ENCODE peak calls at places on chromosome 3, in five cellular contexts. C is choroid plexus epithelial cell, Y is heart left ventricle, R is astrocyte of the cerebellum, K is lower lobe of right lung. N is an unnamed sample.

GRCh38 chr3:69791111-69791510 is 51.8 kb downstream of the MITF start:
- DNase-seq in Y (peak; percentile 70), C (peak; percentile 97), R (peak; percentile 53), K (peak; percentile 85), N (peak; percentile 83)

GRCh38 chr3:171108066-171108465 is 81.5 kb upstream of the SLC2A2 start:
- DNase-seq in Y (no peak), K (no peak), C (no peak), R (peak; percentile 51), N (no peak)

GRCh38 chr3:53238051-53238850 is 17.6 kb downstream of the TKT start:
- DNase-seq in R (peak; percentile 92), K (no peak), C (peak; percentile 95), Y (no peak), N (peak; percentile 90)

GRCh38 chr3:123605789-123606234 is 21.0 kb upstream of the HACD2 start:
- DNase-seq in Y (no peak), R (no peak), C (no peak), K (no peak), N (no peak)

GRCh38 chr3:82276992-82277391 is 515.5 kb upstream of the GBE1 start:
- DNase-seq in R (no peak), Y (no peak), C (no peak), K (no peak), N (no peak)

GRCh38 chr3:14548321-14548729 is 8.2 kb upstream of the GRIP2 start:
- DNase-seq in C (peak; percentile 81), R (peak; percentile 34), Y (peak; percentile 80), K (peak; percentile 64), N (no peak)

GRCh38 chr3:183613366-183614293 is 21.8 kb upstream of the KLHL24 start:
- DNase-seq in K (no peak), C (peak; percentile 50), Y (no peak), R (no peak), N (no peak)

GRCh38 chr3:54969652-54970051 is 41.8 kb upstream of the LRTM1 start:
- DNase-seq in R (no peak), C (no peak), Y (no peak), K (no peak), N (no peak)

GRCh38 chr3:99384596-99384995 is 253.8 kb upstream of the COL8A1 start:
- DNase-seq in R (no peak), Y (no peak), K (no peak), C (peak; percentile 12), N (no peak)

GRCh38 chr3:10432156-10432845 is 73.1 kb downstream of the ATP2B2 start:
- DNase-seq in R (no peak), C (no peak), K (no peak), Y (no peak), N (no peak)

GRCh38 chr3:94525039-94525438 is 462.2 kb downstream of the NSUN3 start:
- DNase-seq in C (peak; percentile 52), Y (no peak), K (no peak), R (no peak), N (no peak)

GRCh38 chr3:55309336-55309735 is 177.8 kb downstream of the WNT5A start:
- DNase-seq in C (peak; percentile 46), R (no peak), K (no peak), Y (no peak), N (peak; percentile 34)

GRCh38 chr3:191141728-191142127 is 57.3 kb upstream of the OSTN start:
- DNase-seq in C (peak; percentile 86), R (peak; percentile 34), Y (no peak), K (no peak), N (peak; percentile 59)

GRCh38 chr3:79724206-79724605 is 43.6 kb downstream of the ROBO1 start:
- DNase-seq in R (no peak), Y (no peak), K (no peak), C (peak; percentile 17), N (no peak)

GRCh38 chr3:30492581-30493192 is 113.7 kb upstream of the TGFBR2 start:
- DNase-seq in Y (no peak), K (no peak), R (no peak), C (peak; percentile 43), N (no peak)

GRCh38 chr3:73558399-73559075 is 66.2 kb downstream of the PDZRN3 start:
- DNase-seq in R (no peak), C (peak; percentile 61), K (no peak), Y (no peak), N (no peak)

GRCh38 chr3:72288955-72289707 is 504.2 kb upstream of the PROK2 start:
- DNase-seq in K (peak; percentile 66), R (peak; percentile 71), C (peak; percentile 63), Y (no peak), N (peak; percentile 47)

DNA sequence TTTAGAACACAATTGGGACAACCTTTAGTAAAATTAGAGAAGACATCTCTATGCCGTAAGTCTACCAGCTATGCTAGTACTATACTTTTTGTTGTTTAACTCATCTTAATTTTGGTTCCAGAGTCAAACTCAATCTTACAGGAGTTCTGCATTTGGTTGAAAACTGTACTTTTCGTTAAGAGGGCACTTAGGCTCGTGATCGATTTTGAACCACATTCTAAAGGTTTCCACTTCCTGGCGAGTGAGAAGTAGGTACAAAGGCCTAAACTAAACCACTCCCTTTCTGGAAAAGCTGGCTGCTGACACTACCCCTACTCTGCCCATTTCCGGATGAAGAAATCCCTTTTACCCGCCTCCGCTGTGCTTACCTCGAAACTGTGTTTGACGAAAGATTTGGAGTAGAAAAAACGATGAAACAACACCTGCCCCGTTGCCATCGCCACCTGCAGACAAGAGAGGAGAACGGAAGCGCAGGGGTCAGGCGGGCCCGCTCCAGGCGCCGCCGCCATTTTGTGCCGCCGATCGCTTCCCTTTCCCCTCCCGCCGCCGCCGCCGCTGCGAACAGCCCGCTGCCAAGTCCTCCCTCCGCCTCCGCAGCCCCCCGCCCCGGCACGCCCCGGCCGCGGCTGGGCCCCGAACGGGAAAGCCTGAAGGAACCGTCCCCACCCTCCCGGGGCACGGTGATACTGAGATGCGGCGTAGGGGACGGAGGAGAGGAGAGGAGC is 748 bp downstream of the CCNL1 start:
- DNase-seq in C (peak; percentile 45), Y (peak; percentile 82), K (peak; percentile 83), R (no peak), N (no peak)
- TF ChIP-seq CTCF in C (no peak), Y (peak; percentile 8), K (peak; percentile 26), R (no peak), N (peak; percentile 26)

GRCh38 chr3:164250923-164251322 is 827.4 kb downstream of the SI start:
- DNase-seq in C (no peak), K (no peak), Y (no peak), R (no peak), N (no peak)
- TF ChIP-seq CTCF in C (no peak), K (no peak), Y (no peak), R (no peak), N (no peak)

GRCh38 chr3:45153658-45154437 is 7.7 kb upstream of the CDCP1 start:
- DNase-seq in R (no peak), Y (no peak), K (no peak), C (peak; percentile 71), N (no peak)

GRCh38 chr3:45151100-45151499 is 4.9 kb upstream of the CDCP1 start:
- DNase-seq in C (no peak), Y (no peak), R (no peak), K (no peak), N (no peak)

GRCh38 chr3:45148921-45149320 is 2.7 kb upstream of the CDCP1 start:
- DNase-seq in K (no peak), Y (no peak), R (no peak), C (no peak), N (no peak)

GRCh38 chr3:45152307-45152706 is 6.1 kb upstream of the CDCP1 start:
- DNase-seq in R (no peak), Y (no peak), K (no peak), C (no peak), N (no peak)

DNA sequence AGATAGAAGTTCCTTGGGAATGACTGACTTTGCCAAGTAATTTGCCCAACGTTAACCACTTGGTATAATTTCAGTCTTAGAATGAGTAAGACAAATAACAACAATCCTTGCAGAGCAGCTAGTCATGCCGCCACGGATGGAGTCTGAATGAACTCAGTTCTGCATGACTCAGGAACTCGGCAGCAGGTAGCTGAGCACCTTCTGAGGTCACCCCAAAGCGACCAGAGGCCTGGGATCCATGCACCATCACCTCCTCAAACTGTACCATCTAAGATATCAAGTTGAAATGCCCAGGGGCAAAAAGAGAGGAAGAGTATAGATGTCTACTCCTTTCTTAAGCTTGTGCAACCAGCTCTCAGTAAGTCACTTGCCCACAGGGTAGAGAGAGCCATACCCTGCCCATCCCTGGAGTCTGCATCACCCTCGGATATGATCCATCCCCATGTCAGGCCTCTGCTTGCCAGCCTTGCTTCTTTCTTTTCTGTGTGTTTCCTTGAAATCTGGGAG is 8.5 kb upstream of the CDCP1 start:
- DNase-seq in C (peak; percentile 35), Y (no peak), K (no peak), R (no peak), N (no peak)
- TF ChIP-seq CTCF in C (no peak), Y (no peak), K (no peak), R (no peak), N (no peak)

GRCh38 chr3:65685621-65686020 is 353.1 kb downstream of the MAGI1 start:
- DNase-seq in R (no peak), K (no peak), Y (no peak), C (peak; percentile 67), N (no peak)

GRCh38 chr3:65687741-65688140 is 351.0 kb downstream of the MAGI1 start:
- DNase-seq in K (no peak), Y (no peak), C (no peak), R (no peak), N (no peak)

GRCh38 chr3:65689436-65689835 is 349.3 kb downstream of the MAGI1 start:
- DNase-seq in C (no peak), Y (no peak), K (no peak), R (no peak), N (no peak)
- TF ChIP-seq CTCF in C (peak; percentile 20), Y (no peak), K (no peak), R (no peak), N (no peak)

DNA sequence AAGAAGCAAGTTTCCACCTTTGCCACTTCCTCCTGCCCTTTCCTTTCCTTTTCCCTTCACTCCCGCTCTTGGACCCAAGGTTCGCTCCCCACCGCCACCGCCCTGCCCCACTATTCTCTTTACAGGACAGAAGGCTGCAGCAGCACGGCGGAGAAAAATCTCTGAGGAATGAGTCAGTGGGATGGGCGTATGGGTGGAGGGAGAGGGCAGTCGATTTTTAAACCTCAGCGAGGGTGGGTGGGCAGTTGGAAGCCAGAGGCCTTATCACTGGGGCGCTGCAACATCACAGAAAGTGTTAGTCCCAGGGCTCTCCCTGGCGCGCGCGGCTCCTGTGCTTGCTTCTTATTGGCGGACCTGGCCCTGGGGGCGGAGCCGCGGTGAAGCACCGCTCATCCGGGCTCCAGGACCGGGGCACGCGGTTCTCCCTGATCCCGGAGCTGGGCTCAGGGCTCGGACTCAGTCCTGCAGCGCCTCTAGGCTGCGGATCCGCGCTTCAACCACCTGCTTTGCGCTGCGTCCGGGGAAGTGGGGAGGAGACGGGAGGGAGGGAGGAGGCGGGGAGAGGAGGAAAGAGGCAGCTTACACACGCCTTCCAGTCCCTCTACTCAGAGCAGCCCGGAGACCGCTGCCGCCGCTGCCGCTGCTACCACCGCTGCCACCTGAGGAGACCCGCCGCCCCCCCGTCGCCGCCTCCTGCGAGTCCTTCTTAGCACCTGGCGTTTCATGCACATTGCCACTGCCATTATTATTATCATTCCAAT is at the start of gene ALCAM:
- DNase-seq in Y (peak; percentile 93), C (peak; percentile 100), R (peak; percentile 98), K (peak; percentile 98), N (peak; percentile 96)
- TF ChIP-seq CTCF in Y (peak; percentile 15), C (peak; percentile 82), R (peak; percentile 67), K (peak; percentile 52), N (peak; percentile 89)

DNA sequence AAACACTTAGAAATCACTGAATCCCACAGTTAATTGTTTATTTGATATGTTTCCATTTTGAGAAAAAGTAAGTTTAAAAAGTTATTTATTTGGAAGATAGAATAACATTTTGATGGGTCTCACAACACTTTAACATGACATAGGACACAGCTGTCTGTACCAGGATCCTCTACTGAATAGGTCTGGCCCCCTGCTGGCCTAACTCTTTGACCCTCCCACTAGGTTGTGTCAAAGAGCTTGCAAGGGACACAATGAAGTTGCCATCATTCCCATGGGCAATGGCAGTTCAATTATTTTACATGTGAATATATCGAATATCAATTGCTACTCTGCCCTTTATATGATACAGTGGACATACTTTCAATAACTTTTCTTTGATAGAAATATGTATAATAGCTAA is 138.9 kb downstream of the EPHA3 start:
- DNase-seq in R (no peak), K (no peak), C (no peak), Y (no peak), N (no peak)
- TF ChIP-seq CTCF in R (no peak), K (no peak), C (peak; percentile 12), Y (no peak), N (no peak)

N was measured in AG09309.